ENCODE peak calls at places on chromosomes 4 and X, in six cellular contexts. T is neuronal stem cell, R is kidney, O is IMR-90, G is heart left ventricle, U is uterus. V is an unnamed sample.
A peak's percentile ranks its signal among the peaks of the same experiment; 100 is the strongest.

GRCh38 chr4:37995299-37995821 is 35.2 kb downstream of the PTTG2 start:
- DNase-seq in G (no peak), R (no peak), U (no peak), O (no peak), T (no peak), V (no peak)

GRCh38 chr4:1873291-1873690 is 2.1 kb downstream of the NSD2 start:
- DNase-seq in T (no peak), R (no peak), O (no peak), G (no peak), U (no peak), V (no peak)

GRCh38 chr4:5797866-5798265 is 86.9 kb downstream of the EVC start:
- DNase-seq in T (no peak), U (no peak), R (no peak), O (no peak), G (no peak), V (no peak)

GRCh38 chr4:101292901-101293300 is 54.4 kb downstream of the PPP3CA start:
- DNase-seq in T (no peak), U (no peak), G (no peak), R (no peak), O (peak; percentile 68), V (no peak)

GRCh38 chr4:8919651-8920288 is 48.1 kb upstream of the HMX1 start:
- DNase-seq in G (no peak), O (no peak), T (no peak), U (no peak), R (peak; percentile 64), V (peak; percentile 5)

GRCh38 chr4:176638992-176639391 is 153.7 kb downstream of the VEGFC start:
- DNase-seq in U (no peak), R (no peak), O (peak; percentile 23), G (no peak), T (no peak), V (no peak)

GRCh38 chrX:79530310-79531108 is 163.4 kb upstream of the ITM2A start:
- DNase-seq in O (no peak), U (no peak), G (no peak), T (no peak), R (peak; percentile 60), V (no peak)

GRCh38 chr4:28225005-28225404 is 1364.4 kb downstream of the STIM2 start:
- DNase-seq in U (no peak), O (peak; percentile 67), T (peak; percentile 21), R (no peak), G (no peak), V (no peak)

GRCh38 chrX:4809571-4809970 is 1096.1 kb upstream of the PRKX start:
- DNase-seq in G (no peak), U (no peak), R (no peak), O (no peak), T (no peak), V (no peak)

GRCh38 chr4:137531951-137532868 is at the start of gene PCDH18:
- DNase-seq in G (peak; percentile 90), T (peak; percentile 92), O (peak; percentile 98), U (peak; percentile 98), R (peak; percentile 93), V (peak; percentile 44)

GRCh38 chr4:169659736-169660670 is 39.6 kb downstream of the CLCN3 start:
- DNase-seq in T (peak; percentile 77), G (peak; percentile 82), O (peak; percentile 99), R (peak; percentile 73), U (peak; percentile 87), V (peak; percentile 97)

GRCh38 chrX:150227873-150228272 is 135.2 kb upstream of the MAMLD1 start:
- DNase-seq in G (no peak), R (no peak), U (no peak), T (no peak), O (no peak), V (no peak)

GRCh38 chr4:1582227-1582626 is 101.9 kb downstream of the FAM53A start:
- DNase-seq in O (no peak), G (no peak), U (no peak), R (peak; percentile 72), T (no peak), V (no peak)

GRCh38 chrX:129842510-129843208 is 1.0 kb downstream of the ZDHHC9 start:
- DNase-seq in G (peak; percentile 7), T (no peak), U (peak; percentile 19), O (peak; percentile 49), R (no peak), V (peak; percentile 50)

GRCh38 chr4:4714330-4714729 is 145.1 kb upstream of the MSX1 start:
- DNase-seq in G (no peak), R (no peak), U (no peak), O (peak; percentile 69), T (no peak), V (no peak)

DNA sequence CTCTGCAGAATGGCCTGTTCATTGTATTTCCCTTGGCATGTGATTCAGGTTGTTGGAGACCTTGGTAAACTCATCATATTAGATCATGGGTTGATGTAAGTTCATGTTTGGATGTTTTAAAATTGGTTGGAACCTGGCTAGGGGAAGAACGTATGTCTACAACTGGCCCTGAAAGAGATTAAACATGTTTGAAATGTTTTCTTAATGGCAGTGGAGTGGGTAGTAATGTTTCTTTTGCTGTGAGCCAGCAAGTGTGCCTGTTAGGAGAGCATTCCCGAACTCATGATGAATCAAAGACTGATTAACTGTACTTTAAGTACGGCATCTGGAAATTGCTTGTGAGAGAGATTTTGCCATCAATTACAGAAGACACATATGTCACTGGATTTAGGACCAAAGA is 44.5 kb upstream of the SLC4A4 start:
- DNase-seq in T (no peak), R (no peak), U (no peak), O (peak; percentile 78), G (no peak), V (no peak)
- H3K4me3 ChIP-seq in T (no peak overlapping the region), R (no peak overlapping the region), U (no peak overlapping the region), O (no peak overlapping the region), G (no peak overlapping the region), V (no peak overlapping the region)

DNA sequence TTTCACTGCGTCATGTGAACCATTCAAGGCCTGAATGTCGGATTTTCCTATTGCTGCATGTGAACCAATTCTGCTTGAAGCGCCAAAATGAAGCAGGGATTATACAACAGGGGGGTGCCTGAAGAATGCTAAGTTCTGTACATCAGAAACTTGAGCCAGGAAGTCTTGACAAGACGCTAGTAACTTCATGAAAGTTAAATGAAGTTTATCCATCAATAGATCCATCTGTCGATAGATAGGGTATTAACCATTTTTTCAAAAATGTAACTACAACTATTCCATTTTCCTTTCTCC is 590 bp upstream of the NAF1 start:
- DNase-seq in G (no peak), U (no peak), O (peak; percentile 23), R (no peak), T (no peak), V (no peak)
- H3K27ac ChIP-seq in G (peak overlapping the region; percentile 84), U (peak overlapping the region; percentile 79), O (peak overlapping the region; percentile 69), R (peak overlapping the region; percentile 89), T (no peak overlapping the region), V (peak overlapping the region; percentile 93)

GRCh38 chrX:108736509-108737479 is at the start of gene IRS4:
- DNase-seq in T (peak; percentile 90), O (no peak), U (peak; percentile 48), G (no peak), R (peak; percentile 73), V (peak; percentile 35)

GRCh38 chrX:108735087-108735679 is 1.2 kb downstream of the IRS4 start:
- DNase-seq in R (peak; percentile 69), T (no peak), U (no peak), G (no peak), O (no peak), V (peak; percentile 24)

GRCh38 chrX:108734426-108734825 is 1.9 kb downstream of the IRS4 start:
- DNase-seq in T (no peak), G (no peak), O (no peak), U (no peak), R (peak; percentile 28), V (no peak)

GRCh38 chrX:108737754-108738153 is 1.4 kb upstream of the IRS4 start:
- DNase-seq in T (no peak), U (no peak), G (no peak), O (no peak), R (no peak), V (no peak)

GRCh38 chrX:108735680-108736508 is 469 bp downstream of the IRS4 start:
- DNase-seq in U (no peak), O (no peak), T (no peak), G (no peak), R (peak; percentile 75), V (no peak)
- H3K4me3 ChIP-seq in U (peak overlapping the region; percentile 37), O (peak overlapping the region; percentile 32), T (peak overlapping the region; percentile 67), G (peak overlapping the region; percentile 32), R (no peak overlapping the region), V (no peak overlapping the region)

GRCh38 chrX:12871181-12871580 is 4.3 kb downstream of the TLR7 start:
- DNase-seq in T (no peak), O (no peak), U (no peak), G (no peak), R (no peak), V (no peak)
- H3K27ac ChIP-seq in T (no peak overlapping the region), O (no peak overlapping the region), U (no peak overlapping the region), G (no peak overlapping the region), R (no peak overlapping the region), V (no peak overlapping the region)

DNA sequence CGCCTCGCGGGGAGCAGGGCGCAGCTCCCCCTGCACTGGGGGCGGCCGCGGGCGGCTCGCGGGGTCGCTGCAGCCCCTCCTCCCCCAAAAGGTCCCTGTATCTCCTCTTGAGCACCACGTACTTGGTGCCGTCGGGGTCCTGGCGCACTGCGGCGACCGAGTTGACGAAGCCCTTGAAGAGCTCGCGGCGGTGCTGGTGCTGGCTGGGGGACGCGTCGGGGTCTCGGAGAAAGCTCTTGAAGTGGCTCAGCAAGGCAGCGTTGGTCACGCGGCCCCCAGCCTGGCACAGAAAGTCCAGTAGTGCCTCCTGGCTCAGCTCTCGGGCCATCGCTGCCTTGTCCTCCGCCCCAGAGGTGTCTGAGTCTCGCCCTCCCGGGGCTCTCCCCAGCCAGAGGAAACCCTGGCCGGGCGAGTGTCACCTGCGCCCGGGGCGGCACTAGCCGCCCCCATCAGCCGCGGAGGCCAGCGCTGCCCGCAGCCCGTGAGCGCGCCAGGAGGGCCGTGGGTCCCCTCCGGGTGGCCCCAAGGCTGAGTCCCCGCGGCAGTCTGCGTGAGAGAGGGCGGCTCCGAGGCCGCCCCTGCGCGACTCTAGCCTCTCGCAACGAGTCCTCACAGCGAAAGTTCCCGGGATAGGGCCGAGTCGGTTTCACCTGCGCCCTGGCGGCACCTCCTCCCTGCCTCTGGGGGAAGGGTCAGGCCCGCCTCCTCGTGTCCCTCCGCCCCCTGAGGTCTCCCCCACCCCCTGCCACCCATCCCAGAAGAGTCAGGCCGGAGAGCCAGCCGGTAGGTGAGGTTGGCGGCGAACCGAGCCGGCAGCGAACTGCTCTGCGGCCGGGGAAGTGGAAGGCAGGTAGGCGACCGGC is at the start of gene SOWAHB:
- DNase-seq in T (peak; percentile 32), R (peak; percentile 93), U (no peak), G (no peak), O (no peak), V (peak; percentile 95)
- H3K4me3 ChIP-seq in T (peak within 1 kb of the TSS; percentile 22), R (peak within 1 kb of the TSS; percentile 66), U (peak within 1 kb of the TSS; percentile 36), G (peak within 1 kb of the TSS; percentile 44), O (peak within 1 kb of the TSS; percentile 55), V (peak within 1 kb of the TSS; percentile 37)

DNA sequence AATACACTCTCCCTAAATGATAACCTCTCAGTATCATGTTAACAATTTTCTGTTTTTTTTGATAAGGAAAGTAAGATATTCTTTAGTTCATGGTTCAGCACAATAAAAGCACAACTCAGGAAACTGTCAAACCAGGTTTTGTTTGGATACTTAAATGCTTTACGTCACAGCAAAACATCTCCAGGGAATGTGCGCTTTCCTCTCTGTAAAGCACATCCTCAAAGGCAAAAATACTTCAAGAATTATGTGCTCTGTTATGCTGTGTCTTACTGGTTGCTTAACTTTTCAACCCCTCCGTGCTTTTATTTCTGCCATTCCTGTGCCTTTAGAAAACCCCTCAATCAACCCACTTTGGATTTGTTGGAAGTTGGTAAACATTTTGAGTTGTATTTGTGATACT is 27.8 kb downstream of the SNX25 start:
- DNase-seq in U (no peak), T (no peak), O (no peak), R (no peak), G (peak; percentile 36), V (no peak)
- H3K27ac ChIP-seq in U (no peak overlapping the region), T (no peak overlapping the region), O (no peak overlapping the region), R (peak overlapping the region; percentile 54), G (no peak overlapping the region), V (no peak overlapping the region)

V was measured in body of pancreas.